ENCODE peak calls at places on chromosome 4, in ten cellular contexts. One of them, this sample, is unnamed.

GRCh38 chr4:140755811-140756291 is 334 bp downstream of the TBC1D9 start:
- DNase-seq in K562: no peak
- DNase-seq in transverse colon: peak; percentile 50
- DNase-seq in suprapubic skin: peak; percentile 70
- DNase-seq in upper lobe of left lung: peak; percentile 92
- DNase-seq in stomach: peak; percentile 63
- DNase-seq in tibial nerve: no peak
- DNase-seq in ovary: peak; percentile 75
- DNase-seq in SK-N-SH: peak; percentile 81
- DNase-seq in sigmoid colon: peak; percentile 74
- DNase-seq in this sample: no peak

GRCh38 chr4:134544303-134544761 is 342.7 kb upstream of the PABPC4L start:
- DNase-seq in K562: no peak
- DNase-seq in transverse colon: peak; percentile 11
- DNase-seq in suprapubic skin: no peak
- DNase-seq in upper lobe of left lung: no peak
- DNase-seq in stomach: no peak
- DNase-seq in tibial nerve: no peak
- DNase-seq in ovary: no peak
- DNase-seq in SK-N-SH: no peak
- DNase-seq in sigmoid colon: peak; percentile 74
- DNase-seq in this sample: no peak

GRCh38 chr4:122666527-122667245 is 45.8 kb upstream of the IL21 start:
- DNase-seq in K562: no peak
- DNase-seq in transverse colon: no peak
- DNase-seq in suprapubic skin: no peak
- DNase-seq in upper lobe of left lung: no peak
- DNase-seq in stomach: no peak
- DNase-seq in tibial nerve: no peak
- DNase-seq in ovary: no peak
- DNase-seq in SK-N-SH: no peak
- DNase-seq in sigmoid colon: no peak
- DNase-seq in this sample: no peak

GRCh38 chr4:83152771-83153170 is 38.2 kb upstream of the PLAC8 start:
- DNase-seq in K562: no peak
- DNase-seq in transverse colon: no peak
- DNase-seq in suprapubic skin: no peak
- DNase-seq in upper lobe of left lung: no peak
- DNase-seq in stomach: no peak
- DNase-seq in tibial nerve: no peak
- DNase-seq in ovary: no peak
- DNase-seq in SK-N-SH: no peak
- DNase-seq in sigmoid colon: no peak
- DNase-seq in this sample: no peak

GRCh38 chr4:61401771-61402170 is 201.6 kb downstream of the ADGRL3 start:
- DNase-seq in K562: no peak
- DNase-seq in transverse colon: no peak
- DNase-seq in suprapubic skin: no peak
- DNase-seq in upper lobe of left lung: no peak
- DNase-seq in stomach: no peak
- DNase-seq in tibial nerve: no peak
- DNase-seq in ovary: no peak
- DNase-seq in SK-N-SH: no peak
- DNase-seq in sigmoid colon: no peak
- DNase-seq in this sample: no peak

GRCh38 chr4:123386608-123387007 is 10.0 kb upstream of the SPRY1 start:
- DNase-seq in K562: no peak
- DNase-seq in transverse colon: no peak
- DNase-seq in suprapubic skin: no peak
- DNase-seq in upper lobe of left lung: no peak
- DNase-seq in stomach: no peak
- DNase-seq in tibial nerve: no peak
- DNase-seq in ovary: no peak
- DNase-seq in SK-N-SH: no peak
- DNase-seq in sigmoid colon: no peak
- DNase-seq in this sample: no peak

GRCh38 chr4:156291317-156291716 is 337.7 kb upstream of the CTSO start:
- DNase-seq in K562: no peak
- DNase-seq in transverse colon: no peak
- DNase-seq in suprapubic skin: no peak
- DNase-seq in upper lobe of left lung: no peak
- DNase-seq in stomach: no peak
- DNase-seq in tibial nerve: no peak
- DNase-seq in ovary: no peak
- DNase-seq in SK-N-SH: no peak
- DNase-seq in sigmoid colon: no peak
- DNase-seq in this sample: no peak

GRCh38 chr4:99847362-99847976 is 30.8 kb downstream of the DAPP1 start:
- DNase-seq in K562: no peak
- DNase-seq in transverse colon: no peak
- DNase-seq in suprapubic skin: no peak
- DNase-seq in upper lobe of left lung: no peak
- DNase-seq in stomach: no peak
- DNase-seq in tibial nerve: no peak
- DNase-seq in ovary: no peak
- DNase-seq in SK-N-SH: no peak
- DNase-seq in sigmoid colon: no peak
- DNase-seq in this sample: peak; percentile 34

GRCh38 chr4:118772149-118773081 is 63.5 kb downstream of the SEC24D start:
- DNase-seq in K562: peak; percentile 44
- DNase-seq in transverse colon: no peak
- DNase-seq in suprapubic skin: no peak
- DNase-seq in upper lobe of left lung: no peak
- DNase-seq in stomach: no peak
- DNase-seq in tibial nerve: no peak
- DNase-seq in ovary: no peak
- DNase-seq in SK-N-SH: no peak
- DNase-seq in sigmoid colon: no peak
- DNase-seq in this sample: no peak

GRCh38 chr4:184397516-184398163 is 76.7 kb downstream of the IRF2 start:
- DNase-seq in K562: no peak
- DNase-seq in transverse colon: no peak
- DNase-seq in suprapubic skin: no peak
- DNase-seq in upper lobe of left lung: no peak
- DNase-seq in stomach: no peak
- DNase-seq in tibial nerve: no peak
- DNase-seq in ovary: no peak
- DNase-seq in SK-N-SH: no peak
- DNase-seq in sigmoid colon: no peak
- DNase-seq in this sample: no peak

GRCh38 chr4:22514001-22514400 is 1.9 kb downstream of the ADGRA3 start:
- DNase-seq in K562: no peak
- DNase-seq in transverse colon: no peak
- DNase-seq in suprapubic skin: no peak
- DNase-seq in upper lobe of left lung: no peak
- DNase-seq in stomach: no peak
- DNase-seq in tibial nerve: no peak
- DNase-seq in ovary: no peak
- DNase-seq in SK-N-SH: no peak
- DNase-seq in sigmoid colon: no peak
- DNase-seq in this sample: no peak

GRCh38 chr4:72286185-72286584 is 254.4 kb downstream of the NPFFR2 start:
- DNase-seq in K562: no peak
- DNase-seq in transverse colon: no peak
- DNase-seq in suprapubic skin: no peak
- DNase-seq in upper lobe of left lung: no peak
- DNase-seq in stomach: no peak
- DNase-seq in tibial nerve: no peak
- DNase-seq in ovary: no peak
- DNase-seq in SK-N-SH: peak; percentile 1
- DNase-seq in sigmoid colon: no peak
- DNase-seq in this sample: no peak

GRCh38 chr4:177185151-177185550 is 124.5 kb upstream of the NEIL3 start:
- DNase-seq in K562: no peak
- DNase-seq in transverse colon: no peak
- DNase-seq in suprapubic skin: no peak
- DNase-seq in upper lobe of left lung: no peak
- DNase-seq in stomach: no peak
- DNase-seq in tibial nerve: no peak
- DNase-seq in ovary: no peak
- DNase-seq in SK-N-SH: no peak
- DNase-seq in sigmoid colon: no peak
- DNase-seq in this sample: no peak

GRCh38 chr4:140707325-140707724 is 48.9 kb downstream of the TBC1D9 start:
- DNase-seq in K562: no peak
- DNase-seq in transverse colon: no peak
- DNase-seq in suprapubic skin: no peak
- DNase-seq in upper lobe of left lung: no peak
- DNase-seq in stomach: no peak
- DNase-seq in tibial nerve: no peak
- DNase-seq in ovary: no peak
- DNase-seq in SK-N-SH: no peak
- DNase-seq in sigmoid colon: no peak
- DNase-seq in this sample: peak; percentile 29

GRCh38 chr4:127000846-127001245 is 631.9 kb upstream of the INTU start:
- DNase-seq in K562: no peak
- DNase-seq in transverse colon: no peak
- DNase-seq in suprapubic skin: no peak
- DNase-seq in upper lobe of left lung: no peak
- DNase-seq in stomach: no peak
- DNase-seq in tibial nerve: no peak
- DNase-seq in ovary: no peak
- DNase-seq in SK-N-SH: no peak
- DNase-seq in sigmoid colon: no peak
- DNase-seq in this sample: no peak
- TF ChIP-seq EP300 in K562: no peak
- TF ChIP-seq EP300 in transverse colon: no peak
- TF ChIP-seq EP300 in suprapubic skin: no peak
- TF ChIP-seq EP300 in upper lobe of left lung: no peak
- TF ChIP-seq EP300 in stomach: no peak
- TF ChIP-seq EP300 in tibial nerve: no peak
- TF ChIP-seq EP300 in ovary: no peak
- TF ChIP-seq EP300 in SK-N-SH: no peak
- TF ChIP-seq EP300 in sigmoid colon: no peak
- TF ChIP-seq EP300 in this sample: no peak

DNA sequence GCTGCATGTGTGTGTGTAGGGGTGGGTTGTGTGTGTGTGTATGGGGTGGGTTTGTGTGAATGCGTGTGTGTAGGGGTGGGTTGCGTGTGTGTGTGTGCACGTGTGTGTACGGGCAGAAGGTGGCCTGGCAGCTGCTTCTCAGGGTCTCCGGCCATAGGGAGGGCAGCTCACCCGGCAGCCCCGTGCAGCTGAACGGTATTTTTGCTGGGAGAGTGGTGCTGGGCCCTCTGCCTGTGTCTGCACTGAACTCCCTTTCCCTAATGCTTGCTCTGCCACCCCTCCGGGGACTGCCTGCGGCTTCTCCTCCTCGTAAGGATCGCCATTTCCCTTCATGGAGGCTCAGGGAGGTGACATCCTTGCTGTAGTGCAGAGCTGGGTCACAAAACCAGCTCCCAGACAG is 30.2 kb downstream of the WFS1 start:
- DNase-seq in K562: no peak
- DNase-seq in transverse colon: no peak
- DNase-seq in suprapubic skin: no peak
- DNase-seq in upper lobe of left lung: no peak
- DNase-seq in stomach: no peak
- DNase-seq in tibial nerve: no peak
- DNase-seq in ovary: no peak
- DNase-seq in SK-N-SH: no peak
- DNase-seq in sigmoid colon: peak; percentile 60
- DNase-seq in this sample: no peak
- H3K36me3 ChIP-seq in K562: no peaks in the 10 kb centered on the region
- H3K36me3 ChIP-seq in transverse colon: no peaks in the 10 kb centered on the region
- H3K36me3 ChIP-seq in suprapubic skin: peaks cover 83% of the 10 kb centered on the region
- H3K36me3 ChIP-seq in upper lobe of left lung: peaks cover 54% of the 10 kb centered on the region
- H3K36me3 ChIP-seq in stomach: peaks cover 49% of the 10 kb centered on the region
- H3K36me3 ChIP-seq in tibial nerve: peaks cover 6% of the 10 kb centered on the region
- H3K36me3 ChIP-seq in ovary: no peaks in the 10 kb centered on the region
- H3K36me3 ChIP-seq in SK-N-SH: peaks cover 22% of the 10 kb centered on the region
- H3K36me3 ChIP-seq in sigmoid colon: peaks cover 48% of the 10 kb centered on the region
- H3K36me3 ChIP-seq in this sample: peaks cover 94% of the 10 kb centered on the region

DNA sequence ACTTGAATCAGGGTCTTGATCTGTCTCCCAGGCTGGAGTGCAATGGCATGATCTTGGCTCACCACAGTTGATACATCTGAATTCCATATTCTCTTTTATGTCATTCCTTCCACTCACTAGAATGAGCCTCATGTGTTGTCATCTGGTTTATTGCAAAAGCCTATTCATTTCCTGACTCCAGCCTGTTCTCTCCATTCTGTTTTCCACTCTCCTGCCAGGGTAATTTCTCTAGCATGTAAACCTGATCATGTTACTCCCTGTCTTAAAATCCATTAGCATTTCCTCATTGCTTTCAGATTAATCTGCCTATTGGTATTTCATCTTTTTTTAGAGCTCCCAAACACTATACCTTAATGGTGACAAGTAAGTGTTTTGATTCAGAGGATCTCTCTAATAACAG is 4.3 kb upstream of the DDX60L start:
- DNase-seq in K562: no peak
- DNase-seq in transverse colon: no peak
- DNase-seq in suprapubic skin: no peak
- DNase-seq in upper lobe of left lung: no peak
- DNase-seq in stomach: no peak
- DNase-seq in tibial nerve: no peak
- DNase-seq in ovary: no peak
- DNase-seq in SK-N-SH: no peak
- DNase-seq in sigmoid colon: no peak
- DNase-seq in this sample: no peak
- H3K4me1 ChIP-seq in K562: peaks cover 7% of the 10 kb centered on the region
- H3K4me1 ChIP-seq in transverse colon: no peaks in the 10 kb centered on the region
- H3K4me1 ChIP-seq in suprapubic skin: peaks cover under 1% of the 10 kb centered on the region
- H3K4me1 ChIP-seq in upper lobe of left lung: peaks cover 7% of the 10 kb centered on the region
- H3K4me1 ChIP-seq in stomach: no peaks in the 10 kb centered on the region
- H3K4me1 ChIP-seq in tibial nerve: no peaks in the 10 kb centered on the region
- H3K4me1 ChIP-seq in ovary: no peaks in the 10 kb centered on the region
- H3K4me1 ChIP-seq in SK-N-SH: peaks cover 4% of the 10 kb centered on the region
- H3K4me1 ChIP-seq in sigmoid colon: no peaks in the 10 kb centered on the region
- H3K4me1 ChIP-seq in this sample: peaks cover 12% of the 10 kb centered on the region

GRCh38 chr4:48271048-48271452 is 1.4 kb upstream of the TEC start:
- DNase-seq in K562: no peak
- DNase-seq in transverse colon: no peak
- DNase-seq in suprapubic skin: no peak
- DNase-seq in upper lobe of left lung: no peak
- DNase-seq in stomach: no peak
- DNase-seq in tibial nerve: no peak
- DNase-seq in ovary: no peak
- DNase-seq in SK-N-SH: no peak
- DNase-seq in sigmoid colon: no peak
- DNase-seq in this sample: no peak

GRCh38 chr4:48271626-48272025 is 2.0 kb upstream of the TEC start:
- DNase-seq in K562: no peak
- DNase-seq in transverse colon: no peak
- DNase-seq in suprapubic skin: no peak
- DNase-seq in upper lobe of left lung: no peak
- DNase-seq in stomach: no peak
- DNase-seq in tibial nerve: no peak
- DNase-seq in ovary: no peak
- DNase-seq in SK-N-SH: no peak
- DNase-seq in sigmoid colon: no peak
- DNase-seq in this sample: no peak

GRCh38 chr4:48270516-48270897 is 869 bp upstream of the TEC start:
- DNase-seq in K562: no peak
- DNase-seq in transverse colon: no peak
- DNase-seq in suprapubic skin: no peak
- DNase-seq in upper lobe of left lung: no peak
- DNase-seq in stomach: no peak
- DNase-seq in tibial nerve: no peak
- DNase-seq in ovary: no peak
- DNase-seq in SK-N-SH: no peak
- DNase-seq in sigmoid colon: no peak
- DNase-seq in this sample: no peak

GRCh38 chr4:48275694-48276093 is 6.1 kb upstream of the TEC start:
- DNase-seq in K562: no peak
- DNase-seq in transverse colon: no peak
- DNase-seq in suprapubic skin: no peak
- DNase-seq in upper lobe of left lung: no peak
- DNase-seq in stomach: no peak
- DNase-seq in tibial nerve: no peak
- DNase-seq in ovary: no peak
- DNase-seq in SK-N-SH: no peak
- DNase-seq in sigmoid colon: no peak
- DNase-seq in this sample: no peak

GRCh38 chr4:48275247-48275646 is 5.6 kb upstream of the TEC start:
- DNase-seq in K562: peak; percentile 53
- DNase-seq in transverse colon: no peak
- DNase-seq in suprapubic skin: no peak
- DNase-seq in upper lobe of left lung: no peak
- DNase-seq in stomach: no peak
- DNase-seq in tibial nerve: no peak
- DNase-seq in ovary: no peak
- DNase-seq in SK-N-SH: no peak
- DNase-seq in sigmoid colon: no peak
- DNase-seq in this sample: no peak
- TF ChIP-seq EP300 in K562: no peak
- TF ChIP-seq EP300 in transverse colon: no peak
- TF ChIP-seq EP300 in suprapubic skin: no peak
- TF ChIP-seq EP300 in upper lobe of left lung: no peak
- TF ChIP-seq EP300 in stomach: no peak
- TF ChIP-seq EP300 in tibial nerve: no peak
- TF ChIP-seq EP300 in ovary: no peak
- TF ChIP-seq EP300 in SK-N-SH: no peak
- TF ChIP-seq EP300 in sigmoid colon: no peak
- TF ChIP-seq EP300 in this sample: no peak

This sample was measured in esophagus muscularis mucosa.